ENCODE peak calls at places on chromosomes 3 and 15, in four cellular contexts. O is fibroblast of the aortic adventitia, M is mesothelial cell of epicardium, T is cardiac muscle cell. G is an unnamed sample.

GRCh38 chr3:11589706-11590105 is 54.0 kb downstream of the VGLL4 start:
- DNase-seq in O (no peak), T (no peak), M (no peak), G (no peak)

GRCh38 chr15:25065876-25066275 is 111.1 kb downstream of the SNRPN start:
- DNase-seq in M (no peak), T (no peak), O (no peak), G (no peak)

GRCh38 chr15:33926260-33926659 is 42.0 kb upstream of the CHRM5 start:
- DNase-seq in O (no peak), T (no peak), M (no peak), G (no peak)

GRCh38 chr3:14858105-14858504 is 39.3 kb downstream of the FGD5 start:
- DNase-seq in M (no peak), O (no peak), T (no peak), G (no peak)

GRCh38 chr3:71584216-71585061 is 911 bp upstream of the FOXP1 start:
- DNase-seq in O (peak), M (peak), T (peak), G (peak)

GRCh38 chr15:80710635-80711553 is 15.8 kb downstream of the ABHD17C start:
- DNase-seq in T (no peak), M (no peak), O (no peak), G (peak)

GRCh38 chr3:189853906-189854305 is 222.7 kb downstream of the TP63 start:
- DNase-seq in M (no peak), O (no peak), T (peak), G (no peak)

GRCh38 chr3:119297169-119297568 is 3.0 kb downstream of the ARHGAP31 start:
- DNase-seq in O (peak), M (no peak), T (peak), G (peak)

GRCh38 chr3:43792904-43793303 is 102.2 kb downstream of the ABHD5 start:
- DNase-seq in O (peak), M (no peak), T (no peak), G (peak)

GRCh38 chr15:60390931-60391501 is 6.8 kb downstream of the ANXA2 start:
- DNase-seq in O (peak), T (peak), M (no peak), G (peak)

GRCh38 chr3:119205685-119206084 is 32.3 kb downstream of the UPK1B start:
- DNase-seq in T (no peak), M (no peak), O (no peak), G (no peak)

GRCh38 chr3:123757281-123757940 is 126.7 kb downstream of the MYLK start:
- DNase-seq in M (no peak), O (no peak), T (no peak), G (no peak)

GRCh38 chr3:162507397-162507796 is 1010.8 kb downstream of the OTOL1 start:
- DNase-seq in T (no peak), O (no peak), M (no peak), G (no peak)

GRCh38 chr15:36960947-36961227 is 139.5 kb downstream of the MEIS2 start:
- DNase-seq in M (no peak), T (no peak), O (no peak), G (no peak)

GRCh38 chr3:197545111-197545510 is 10.7 kb downstream of the BDH1 start:
- DNase-seq in T (no peak), M (no peak), O (no peak), G (no peak)

GRCh38 chr3:23685484-23686258 is 120.1 kb upstream of the UBE2E1 start:
- DNase-seq in O (peak), M (no peak), T (peak), G (peak)

GRCh38 chr3:131077904-131078303 is 51.2 kb downstream of the NEK11 start:
- DNase-seq in M (no peak), O (no peak), T (no peak), G (no peak)

GRCh38 chr15:80596521-80596976 is 98.6 kb upstream of the ABHD17C start:
- DNase-seq in O (no peak), M (no peak), T (no peak), G (no peak)

GRCh38 chr15:64991536-64992135 is 1.9 kb upstream of the SPG21 start:
- DNase-seq in M (no peak), O (no peak), T (no peak), G (no peak)

GRCh38 chr3:97830627-97831026 is 8.8 kb downstream of the CRYBG3 start:
- DNase-seq in O (peak), M (no peak), T (peak), G (no peak)

DNA sequence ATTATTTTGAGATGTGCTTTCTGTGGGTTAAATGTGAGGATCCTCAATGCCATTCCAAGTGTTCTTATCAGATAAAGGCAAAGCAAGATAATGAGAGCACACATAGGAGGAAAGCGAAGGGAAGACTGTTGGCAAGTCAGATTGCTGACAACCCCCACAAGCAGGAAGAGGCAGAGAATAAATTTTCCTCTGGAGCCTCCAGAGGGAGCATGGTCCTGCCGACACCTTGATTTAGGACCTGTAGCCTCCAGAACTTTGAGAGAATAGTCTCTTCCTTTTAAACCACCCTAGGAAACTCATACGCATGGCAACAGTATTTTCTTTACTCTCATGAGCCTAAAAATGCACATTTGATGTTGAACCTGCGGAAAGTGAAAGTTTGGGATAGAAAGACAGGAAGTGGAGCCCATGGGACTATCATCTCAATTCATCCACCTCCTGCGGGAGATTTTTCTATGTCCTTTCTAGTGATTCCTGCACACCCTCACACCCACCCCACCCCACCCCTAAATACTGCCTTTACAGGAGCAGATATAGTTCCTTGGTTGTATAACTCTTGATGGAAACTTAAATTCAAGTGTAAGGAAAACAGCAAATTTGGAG is 116.7 kb upstream of the LPP start:
- DNase-seq in T (peak), M (no peak), O (peak), G (peak)
- TF ChIP-seq CTCF in T (peak), M (peak), O (peak), G (peak)

GRCh38 chr3:83946045-83946444 is 1012.7 kb upstream of the CADM2 start:
- DNase-seq in T (no peak), O (no peak), M (no peak), G (no peak)

GRCh38 chr3:83941990-83942710 is 1016.6 kb upstream of the CADM2 start:
- DNase-seq in M (no peak), T (no peak), O (no peak), G (no peak)

DNA sequence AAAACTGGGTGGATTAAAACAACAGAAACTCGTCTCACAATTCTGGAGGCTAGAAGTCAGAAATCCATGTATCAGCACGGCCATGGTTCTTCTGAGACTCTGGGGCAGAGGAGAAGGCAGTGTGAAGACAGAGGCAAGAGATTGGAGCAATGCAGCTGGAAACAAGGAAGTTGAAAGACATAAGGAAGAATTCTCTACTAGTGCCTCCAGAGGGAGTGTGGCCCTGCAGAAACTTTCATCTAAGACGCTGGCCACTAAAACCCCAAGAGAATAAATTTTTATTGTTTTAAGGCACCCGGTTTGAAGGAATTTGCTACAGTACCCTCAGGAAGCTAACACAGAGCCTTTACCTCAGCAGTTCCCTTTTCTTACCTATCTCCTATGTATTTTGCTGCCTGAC is 1012.2 kb upstream of the CADM2 start:
- DNase-seq in T (no peak), M (no peak), O (no peak), G (no peak)
- TF ChIP-seq CTCF in T (no peak), M (no peak), O (no peak), G (no peak)

DNA sequence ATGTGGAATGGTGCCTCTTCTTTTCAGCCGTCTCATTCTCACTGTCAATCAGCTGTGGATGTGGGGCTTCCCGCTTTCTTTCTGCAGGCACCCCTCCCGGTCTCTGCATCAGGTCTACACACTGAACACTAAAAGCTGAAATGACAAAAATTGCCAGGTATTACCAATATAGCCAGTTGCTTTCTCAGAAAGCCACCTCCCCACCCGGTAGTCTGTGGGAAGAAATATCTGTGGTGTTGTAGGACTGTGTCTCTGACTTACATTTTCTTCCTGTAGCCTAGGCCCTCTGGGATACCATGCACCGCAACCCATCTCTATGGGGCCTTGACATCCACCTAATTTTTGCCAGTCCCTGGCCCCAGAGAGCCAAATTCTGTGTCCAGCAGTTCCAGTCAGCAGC is 19.2 kb upstream of the EPHB1 start:
- DNase-seq in M (no peak), T (no peak), O (no peak), G (no peak)
- TF ChIP-seq CTCF in M (no peak), T (no peak), O (no peak), G (no peak)

GRCh38 chr3:99534951-99535704 is 103.3 kb upstream of the COL8A1 start:
- DNase-seq in M (no peak), O (peak), T (peak), G (peak)

GRCh38 chr3:99529265-99529664 is 109.1 kb upstream of the COL8A1 start:
- DNase-seq in O (no peak), M (no peak), T (no peak), G (peak)

GRCh38 chr3:99537416-99537815 is 101.0 kb upstream of the COL8A1 start:
- DNase-seq in O (no peak), T (no peak), M (no peak), G (no peak)

GRCh38 chr3:99536555-99537314 is 101.7 kb upstream of the COL8A1 start:
- DNase-seq in M (no peak), O (peak), T (peak), G (no peak)

DNA sequence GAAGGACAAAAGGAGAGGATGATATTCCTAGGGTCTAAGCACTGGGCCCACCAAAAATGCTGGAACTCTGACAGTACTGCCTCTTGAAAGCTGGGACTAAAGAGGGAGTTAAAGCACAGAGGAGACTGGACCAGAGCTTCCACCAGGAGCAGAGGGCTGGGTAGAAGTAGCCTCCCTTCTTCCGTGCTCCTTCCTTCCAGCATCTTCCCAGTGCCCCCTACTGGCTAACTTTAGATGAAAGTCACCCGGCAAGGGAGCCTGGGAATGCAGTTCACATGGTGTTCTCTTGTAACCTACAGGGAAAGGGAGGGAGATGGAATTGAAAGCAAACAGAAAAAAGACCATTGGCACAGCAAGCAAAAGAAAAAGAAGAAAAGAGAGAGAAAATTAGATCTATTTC is 106.1 kb upstream of the COL8A1 start:
- DNase-seq in T (peak), M (no peak), O (peak), G (peak)
- TF ChIP-seq CTCF in T (peak), M (no peak), O (peak), G (peak)

GRCh38 chr3:183158552-183159006 is 4.0 kb downstream of the LAMP3 start:
- DNase-seq in M (no peak), T (peak), O (no peak), G (no peak)

GRCh38 chr3:183160616-183161015 is 1.9 kb downstream of the LAMP3 start:
- DNase-seq in T (no peak), M (no peak), O (no peak), G (no peak)

GRCh38 chr3:183159319-183159718 is 3.2 kb downstream of the LAMP3 start:
- DNase-seq in T (no peak), O (no peak), M (no peak), G (no peak)

GRCh38 chr3:183163563-183163962 is 1.0 kb upstream of the LAMP3 start:
- DNase-seq in O (no peak), T (no peak), M (no peak), G (no peak)

DNA sequence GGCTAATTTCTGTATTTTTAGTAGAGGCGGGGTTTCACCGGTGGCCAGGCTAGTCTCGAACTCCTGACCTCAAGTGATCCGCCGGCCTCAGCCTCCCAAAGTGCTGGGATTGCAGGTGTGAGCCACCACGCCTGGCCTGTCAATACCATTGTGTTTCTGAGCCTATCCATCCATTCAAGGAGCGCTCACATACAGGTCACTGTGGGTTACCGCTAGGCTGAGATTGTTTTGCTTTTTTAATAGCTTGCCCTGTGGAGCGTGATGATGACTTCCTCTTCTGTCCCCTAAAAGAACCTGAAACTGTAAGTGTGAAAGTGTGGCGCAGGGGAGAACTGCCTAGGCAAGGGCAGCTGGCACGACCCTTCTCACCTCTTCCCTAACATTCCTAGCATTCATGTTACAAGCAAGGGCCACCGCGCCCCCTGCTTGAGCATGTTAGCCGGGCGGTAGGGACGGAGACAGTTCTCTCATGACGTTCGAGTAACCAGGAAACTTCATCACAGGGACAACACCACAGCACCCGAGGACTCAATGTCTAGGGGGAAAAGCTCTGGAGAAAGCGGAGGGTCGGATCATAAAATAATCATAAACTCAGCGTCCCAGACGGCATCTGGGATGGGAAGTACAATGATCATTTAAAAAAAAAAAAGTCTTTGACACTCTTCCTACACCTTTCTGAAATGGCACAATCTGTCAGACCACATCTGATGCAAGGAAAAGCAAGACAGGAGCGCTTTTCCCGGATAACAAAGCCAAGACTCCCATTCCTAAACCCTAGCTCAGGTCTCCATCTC is 785 bp downstream of the LAMP3 start:
- DNase-seq in M (no peak), O (peak), T (peak), G (no peak)
- TF ChIP-seq CTCF in M (no peak), O (no peak), T (no peak), G (no peak)

DNA sequence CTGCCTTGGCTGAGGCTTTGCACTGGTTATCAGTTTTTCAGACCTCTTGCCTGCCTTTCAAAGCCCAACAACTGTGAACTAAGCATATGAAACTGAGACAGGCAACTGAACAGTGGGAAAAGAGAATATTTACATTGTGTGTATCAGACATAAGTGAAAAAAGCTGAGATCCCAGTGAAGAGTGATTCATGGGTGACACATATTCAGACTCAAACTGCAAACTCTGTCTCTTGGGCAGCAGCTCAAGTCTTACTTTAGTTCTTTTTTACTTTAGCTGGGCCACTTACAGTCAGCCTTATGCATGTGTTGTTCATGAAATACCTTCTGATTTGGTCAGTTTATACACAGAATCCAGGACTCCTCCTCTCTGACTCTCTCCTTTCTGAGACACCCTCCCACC is 19.2 kb downstream of the SUCLG2 start:
- DNase-seq in O (peak), T (peak), M (no peak), G (peak)
- TF ChIP-seq CTCF in O (no peak), T (no peak), M (no peak), G (no peak)

GRCh38 chr3:37709946-37710345 is 151.7 kb upstream of the CTDSPL start:
- DNase-seq in T (no peak), M (no peak), O (no peak), G (no peak)

GRCh38 chr3:37712387-37712786 is 149.3 kb upstream of the CTDSPL start:
- DNase-seq in M (no peak), T (no peak), O (no peak), G (no peak)

GRCh38 chr3:37712918-37713819 is 148.5 kb upstream of the CTDSPL start:
- DNase-seq in O (peak), M (no peak), T (peak), G (peak)

GRCh38 chr3:37713820-37714204 is 147.9 kb upstream of the CTDSPL start:
- DNase-seq in M (no peak), O (no peak), T (no peak), G (no peak)

DNA sequence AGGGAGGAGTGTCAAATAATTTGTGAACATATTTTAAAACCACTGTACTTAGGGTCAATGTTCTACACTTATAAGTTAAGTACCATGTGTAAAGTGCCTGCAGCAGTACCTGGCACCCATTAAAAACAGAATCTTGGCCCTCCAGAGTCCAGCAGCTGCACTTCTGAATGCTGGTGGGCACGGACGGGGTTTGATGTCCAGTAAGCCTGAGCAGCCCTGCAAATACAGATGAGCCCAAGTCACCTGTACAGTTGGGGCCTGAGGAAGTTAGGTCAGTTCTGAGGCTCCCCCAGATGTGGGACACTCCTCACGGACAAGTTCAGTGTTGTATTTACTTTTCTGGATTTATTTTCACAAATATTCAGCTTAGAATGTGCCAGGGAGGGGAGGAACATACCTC is 150.0 kb upstream of the CTDSPL start:
- DNase-seq in M (no peak), O (no peak), T (no peak), G (no peak)
- TF ChIP-seq CTCF in M (no peak), O (no peak), T (no peak), G (no peak)

GRCh38 chr15:51781506-51781905 is 30.1 kb downstream of the TMOD2 start:
- DNase-seq in O (no peak), M (no peak), T (no peak), G (no peak)

GRCh38 chr15:51780636-51781035 is 29.2 kb downstream of the TMOD2 start:
- DNase-seq in T (no peak), M (no peak), O (peak), G (no peak)

GRCh38 chr15:51776952-51777574 is 25.7 kb downstream of the TMOD2 start:
- DNase-seq in M (peak), T (peak), O (peak), G (peak)

GRCh38 chr15:51783967-51784366 is 32.6 kb downstream of the TMOD2 start:
- DNase-seq in O (no peak), T (no peak), M (no peak), G (no peak)

DNA sequence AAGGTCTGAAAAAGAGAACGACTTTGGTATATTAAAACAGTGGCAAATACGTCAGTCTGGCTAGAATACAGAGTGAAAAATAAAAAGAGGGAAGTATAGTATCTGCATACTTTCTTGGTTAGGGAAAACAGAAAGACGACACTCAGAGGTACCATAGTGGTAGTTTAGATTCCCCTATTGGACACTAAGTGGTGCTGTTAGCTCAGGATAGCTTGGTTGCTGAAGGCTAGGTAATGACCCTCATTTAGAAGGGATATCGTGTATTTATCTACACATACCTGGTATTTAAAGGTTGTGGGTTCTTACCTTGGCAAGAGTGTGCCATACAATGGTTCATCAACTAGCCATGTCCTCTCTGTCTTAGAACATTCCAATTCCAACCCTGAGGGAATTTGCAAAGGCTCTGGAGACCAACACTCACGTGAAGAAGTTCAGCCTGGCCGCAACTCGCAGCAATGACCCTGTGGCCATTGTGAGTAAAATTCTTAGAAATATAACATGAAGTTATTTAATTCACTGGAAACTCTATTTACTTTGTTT is 31.0 kb downstream of the TMOD2 start:
- DNase-seq in M (no peak), O (peak), T (no peak), G (no peak)
- TF ChIP-seq CTCF in M (no peak), O (peak), T (peak), G (peak)

GRCh38 chr15:40937762-40938529 is 8.8 kb downstream of the DLL4 start:
- DNase-seq in T (no peak), M (no peak), O (no peak), G (peak)
- TF ChIP-seq CTCF in T (peak), M (peak), O (no peak), G (peak)

G was measured in HFFc6.